ENCODE peak calls at places on chromosome 1, in six cellular contexts. T is astrocyte of the cerebellum, I is adrenal gland, S is IMR-90, E is upper lobe of left lung, P is fibroblast of lung. O is an unnamed sample.

GRCh38 chr1:169484683-169485426 is 889 bp downstream of the SLC19A2 start:
- DNase-seq in T (no peak), I (peak), S (peak), E (peak), P (peak), O (peak)

GRCh38 chr1:8671313-8671917 is 146.0 kb downstream of the RERE start:
- DNase-seq in T (peak), I (peak), S (peak), E (peak), P (peak), O (peak)

GRCh38 chr1:223244366-223245103 is 101.5 kb upstream of the TLR5 start:
- DNase-seq in T (no peak), I (peak), S (peak), E (no peak), P (peak), O (no peak)

GRCh38 chr1:224623743-224624333 is 7.7 kb downstream of the CNIH3 start:
- DNase-seq in T (peak), I (no peak), S (peak), E (peak), P (peak), O (peak)

GRCh38 chr1:32063261-32063681 is 9.5 kb upstream of the TMEM39B start:
- DNase-seq in T (peak), I (peak), S (peak), E (no peak), P (peak), O (peak)

GRCh38 chr1:117967900-117968299 is 38.4 kb downstream of the WDR3 start:
- DNase-seq in T (peak), I (no peak), S (peak), E (no peak), P (peak), O (no peak)

GRCh38 chr1:151009206-151009587 is 948 bp downstream of the PRUNE1 start:
- DNase-seq in T (peak), I (no peak), S (peak), E (no peak), P (peak), O (peak)

GRCh38 chr1:211928993-211929637 is 98.6 kb upstream of the LPGAT1 start:
- DNase-seq in T (no peak), I (no peak), S (peak), E (peak), P (no peak), O (peak)

GRCh38 chr1:228007054-228007800 is 429 bp downstream of the WNT3A start:
- DNase-seq in T (no peak), I (peak), S (no peak), E (no peak), P (no peak), O (no peak)

GRCh38 chr1:212847549-212847948 is at the start of gene SPATA45:
- DNase-seq in T (no peak), I (no peak), S (no peak), E (no peak), P (no peak), O (no peak)

GRCh38 chr1:209364716-209365115 is 218.8 kb upstream of the CAMK1G start:
- DNase-seq in T (no peak), I (no peak), S (no peak), E (no peak), P (peak), O (no peak)

GRCh38 chr1:152473887-152474537 is 36.6 kb upstream of the LCE5A start:
- DNase-seq in T (no peak), I (no peak), S (no peak), E (no peak), P (no peak), O (no peak)

GRCh38 chr1:208808301-208808700 is 564.1 kb upstream of the PLXNA2 start:
- DNase-seq in T (no peak), I (no peak), S (no peak), E (no peak), P (no peak), O (no peak)

GRCh38 chr1:1599919-1600860 is at the start of gene FNDC10:
- DNase-seq in T (no peak), I (peak), S (no peak), E (no peak), P (no peak), O (no peak)

GRCh38 chr1:205812271-205812877 is 624 bp downstream of the SLC41A1 start:
- DNase-seq in T (no peak), I (no peak), S (peak), E (peak), P (peak), O (peak)

GRCh38 chr1:87148670-87149069 is 180.0 kb upstream of the LMO4 start:
- DNase-seq in T (no peak), I (no peak), S (no peak), E (no peak), P (no peak), O (no peak)

GRCh38 chr1:205927247-205927646 is 16.0 kb downstream of the SLC26A9 start:
- DNase-seq in T (no peak), I (no peak), S (no peak), E (peak), P (no peak), O (no peak)

GRCh38 chr1:31736675-31737074 is 27.5 kb downstream of the ADGRB2 start:
- DNase-seq in T (no peak), I (peak), S (no peak), E (no peak), P (no peak), O (no peak)

GRCh38 chr1:163450986-163451385 is 129.2 kb downstream of the NUF2 start:
- DNase-seq in T (no peak), I (no peak), S (no peak), E (no peak), P (no peak), O (no peak)

GRCh38 chr1:24391882-24392603 is 21.5 kb downstream of the STPG1 start:
- DNase-seq in T (no peak), I (peak), S (peak), E (peak), P (peak), O (peak)

GRCh38 chr1:79981483-79981882 is 975.0 kb upstream of the ADGRL4 start:
- DNase-seq in T (no peak), I (no peak), S (no peak), E (no peak), P (no peak), O (no peak)

GRCh38 chr1:66283583-66284041 is 250.3 kb upstream of the SGIP1 start:
- DNase-seq in T (no peak), I (no peak), S (peak), E (no peak), P (peak), O (no peak)

GRCh38 chr1:198150369-198150768 is 6.4 kb upstream of the NEK7 start:
- DNase-seq in T (no peak), I (no peak), S (no peak), E (no peak), P (no peak), O (no peak)

GRCh38 chr1:229557913-229558414 is 543 bp downstream of the ABCB10 start:
- DNase-seq in T (no peak), I (peak), S (no peak), E (peak), P (peak), O (peak)

GRCh38 chr1:203906932-203907331 is 45.5 kb downstream of the SNRPE start:
- DNase-seq in T (peak), I (no peak), S (peak), E (no peak), P (peak), O (peak)

GRCh38 chr1:1282998-1283397 is 2.8 kb downstream of the SCNN1D start:
- DNase-seq in T (no peak), I (no peak), S (peak), E (no peak), P (peak), O (peak)

GRCh38 chr1:219271914-219272545 is 98.4 kb downstream of the LYPLAL1 start:
- DNase-seq in T (peak), I (no peak), S (peak), E (no peak), P (peak), O (no peak)

GRCh38 chr1:182143825-182144661 is 82.5 kb upstream of the ZNF648 start:
- DNase-seq in T (peak), I (peak), S (peak), E (peak), P (peak), O (peak)

GRCh38 chr1:65147424-65148177 is 402 bp upstream of the AK4 start:
- DNase-seq in T (no peak), I (no peak), S (no peak), E (peak), P (peak), O (peak)

GRCh38 chr1:156859523-156860112 is 701 bp upstream of the INSRR start:
- DNase-seq in T (no peak), I (peak), S (no peak), E (no peak), P (peak), O (peak)
- H3K4me3 ChIP-seq in T (peak), I (peak), S (peak), E (peak), P (peak), O (peak)

DNA sequence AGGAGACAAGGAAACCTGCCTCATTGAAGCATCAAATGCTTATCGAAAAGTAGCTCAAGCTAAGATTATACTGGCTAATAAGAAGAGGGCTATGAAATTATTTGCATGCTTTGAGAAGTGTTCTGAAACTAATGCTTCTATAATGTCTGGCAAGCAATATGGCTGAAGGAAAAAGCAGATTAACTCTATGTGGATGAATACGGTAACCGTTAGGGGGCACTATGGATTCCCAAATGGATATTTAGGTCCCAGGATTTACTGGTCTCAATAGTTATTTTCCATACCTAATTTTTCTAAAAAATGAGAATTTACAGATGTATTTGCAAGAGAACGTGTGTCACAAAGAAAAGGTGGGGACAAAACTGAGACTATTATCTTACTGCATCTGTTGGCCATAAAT is 34.6 kb upstream of the RRP15 start:
- DNase-seq in T (no peak), I (no peak), S (no peak), E (no peak), P (no peak), O (peak)
- TF ChIP-seq CTCF in T (no peak), I (no peak), S (peak), E (no peak), P (no peak), O (no peak)

DNA sequence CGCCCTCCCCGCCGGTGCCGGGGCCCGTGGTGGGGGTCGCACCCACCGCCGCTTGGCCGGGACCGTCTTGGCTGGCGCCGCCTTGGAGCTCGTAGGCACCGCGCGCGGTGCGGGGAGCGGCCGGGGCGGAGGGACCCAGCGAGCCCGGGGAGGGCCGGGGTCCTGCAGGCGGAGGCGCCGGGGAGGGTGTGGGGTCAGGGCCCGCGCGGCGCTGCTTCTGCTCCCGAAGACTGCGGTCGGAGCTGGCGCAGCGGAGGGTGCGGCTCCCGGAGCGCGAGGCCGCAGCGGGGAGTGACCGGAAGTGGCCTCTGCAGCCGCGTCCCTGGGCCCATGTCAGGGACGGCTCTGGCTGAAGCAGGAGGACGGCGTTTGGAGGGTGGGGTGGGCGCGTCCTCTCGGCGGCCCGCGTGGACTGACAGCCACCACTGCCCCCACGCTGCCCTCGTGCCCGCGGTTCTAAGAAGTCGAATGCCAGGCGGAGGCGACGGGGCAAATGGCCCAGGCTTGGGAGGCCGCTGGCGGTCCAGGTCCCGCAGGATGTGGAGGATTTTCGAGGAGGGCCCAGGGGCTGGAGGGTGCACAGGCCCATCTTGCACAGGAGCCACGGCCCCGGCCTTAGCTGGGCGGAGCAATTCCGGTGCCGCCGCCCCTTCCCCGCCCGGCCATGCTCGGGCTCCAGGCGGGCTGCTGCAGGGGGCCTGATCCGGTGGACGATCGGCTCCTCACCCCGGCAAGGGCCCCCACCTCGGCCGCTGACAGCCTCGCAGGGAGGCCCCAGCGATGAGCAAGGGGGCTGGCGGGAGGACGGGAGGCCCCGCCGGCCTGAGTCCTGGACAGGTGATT is 7.7 kb upstream of the ZNF669 start:
- DNase-seq in T (no peak), I (peak), S (peak), E (peak), P (peak), O (peak)
- H3K4me3 ChIP-seq in T (peak), I (peak), S (peak), E (peak), P (peak), O (peak)

GRCh38 chr1:109598655-109599054 is 20.8 kb downstream of the GNAT2 start:
- DNase-seq in T (no peak), I (no peak), S (no peak), E (no peak), P (no peak), O (no peak)
- TF ChIP-seq CTCF in T (peak), I (no peak), S (no peak), E (no peak), P (no peak), O (no peak)